ENCODE peak calls at places on chromosomes 6 and 20, in seven cellular contexts. G is tibial nerve; K is CD8-positive, alpha-beta T cell; N is colonic mucosa; H is coronary artery; M is PC-9; E is A549. J is an unnamed sample.

GRCh38 chr20:25471020-25471419 is 63.5 kb downstream of the GINS1 start:
- DNase-seq in G (no peak), K (no peak), N (no peak), H (no peak), M (no peak), E (no peak), J (no peak)

GRCh38 chr6:81978230-81978629 is 225.7 kb upstream of the TENT5A start:
- DNase-seq in G (no peak), K (no peak), N (no peak), H (no peak), M (no peak), E (no peak), J (no peak)

GRCh38 chr6:153129873-153130514 is 1.1 kb downstream of the RGS17 start:
- DNase-seq in G (no peak), K (no peak), N (no peak), H (no peak), M (peak; percentile 3), E (no peak), J (no peak)

GRCh38 chr20:17613328-17614175 is 43.7 kb downstream of the DSTN start:
- DNase-seq in G (no peak), K (no peak), N (peak; percentile 42), H (peak; percentile 85), M (no peak), E (no peak), J (no peak)

GRCh38 chr20:49685809-49686208 is 27.9 kb downstream of the B4GALT5 start:
- DNase-seq in G (no peak), K (no peak), N (no peak), H (no peak), M (no peak), E (no peak), J (peak; percentile 87)

GRCh38 chr20:50085481-50086365 is 27.2 kb downstream of the UBE2V1 start:
- DNase-seq in G (no peak), K (peak; percentile 20), N (peak; percentile 52), H (no peak), M (peak; percentile 43), E (peak; percentile 81), J (peak; percentile 85)

GRCh38 chr6:91341473-91341872 is 754.6 kb upstream of the MAP3K7 start:
- DNase-seq in G (no peak), K (no peak), N (no peak), H (no peak), M (no peak), E (no peak), J (no peak)

GRCh38 chr6:133240511-133241087 is 558 bp upstream of the EYA4 start:
- DNase-seq in G (no peak), K (no peak), N (no peak), H (no peak), M (peak; percentile 44), E (peak; percentile 46), J (peak; percentile 24)

GRCh38 chr6:53673138-53673801 is 7.7 kb upstream of the KLHL31 start:
- DNase-seq in G (no peak), K (no peak), N (no peak), H (no peak), M (peak; percentile 68), E (peak; percentile 21), J (peak; percentile 87)

GRCh38 chr6:99588618-99589289 is 17.9 kb upstream of the PRDM13 start:
- DNase-seq in G (no peak), K (peak; percentile 36), N (peak; percentile 65), H (no peak), M (peak; percentile 30), E (peak; percentile 58), J (peak; percentile 92)

GRCh38 chr20:12022121-12022520 is 104.4 kb downstream of the BTBD3 start:
- DNase-seq in G (no peak), K (no peak), N (no peak), H (no peak), M (no peak), E (no peak), J (no peak)

GRCh38 chr6:42366011-42366705 is 85.6 kb downstream of the TRERF1 start:
- DNase-seq in G (no peak), K (no peak), N (no peak), H (no peak), M (no peak), E (no peak), J (no peak)

GRCh38 chr6:42368156-42368555 is 83.6 kb downstream of the TRERF1 start:
- DNase-seq in G (no peak), K (peak; percentile 47), N (no peak), H (no peak), M (no peak), E (no peak), J (no peak)

GRCh38 chr6:42366999-42367352 is 84.8 kb downstream of the TRERF1 start:
- DNase-seq in G (no peak), K (no peak), N (no peak), H (no peak), M (no peak), E (no peak), J (no peak)

GRCh38 chr6:42369568-42369967 is 82.2 kb downstream of the TRERF1 start:
- DNase-seq in G (no peak), K (no peak), N (peak; percentile 56), H (no peak), M (peak; percentile 66), E (no peak), J (no peak)

DNA sequence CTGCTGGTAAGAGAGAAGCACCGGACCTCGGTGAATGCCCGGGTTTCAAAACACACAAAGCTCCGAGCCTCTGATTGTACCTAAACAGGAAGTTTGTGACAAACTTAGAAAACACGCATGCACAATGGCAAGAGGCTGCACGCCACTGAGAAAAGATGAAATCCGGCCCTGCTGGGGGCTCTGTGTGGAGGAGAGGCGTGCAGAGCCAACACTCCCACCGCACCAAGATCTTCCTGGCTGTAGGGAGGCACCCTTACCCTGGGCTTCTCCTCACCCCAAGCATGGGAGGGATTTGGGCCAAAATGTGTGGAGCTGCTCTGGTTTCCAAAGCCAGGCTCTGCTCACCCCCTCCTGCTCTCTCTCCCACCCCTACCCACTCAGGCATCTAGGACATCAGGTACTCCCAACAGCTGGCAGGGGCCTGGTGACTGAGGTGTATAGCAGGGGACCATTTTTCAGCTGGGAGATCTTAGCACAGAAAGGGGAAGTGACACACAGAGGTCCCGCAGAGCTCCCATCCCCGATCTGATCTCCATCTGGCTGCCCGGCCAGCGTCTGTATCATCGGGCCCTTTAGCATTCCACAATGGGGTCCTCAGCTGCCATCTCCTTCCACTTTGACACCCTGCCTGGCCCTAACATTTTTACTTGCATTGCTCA is 84.2 kb downstream of the TRERF1 start:
- DNase-seq in G (no peak), K (no peak), N (no peak), H (no peak), M (no peak), E (no peak), J (no peak)
- H3K4me3 ChIP-seq in G (no peak overlapping the region), K (peak overlapping the region; percentile 22), N (no peak overlapping the region), H (no peak overlapping the region), M (no peak overlapping the region), E (no peak overlapping the region), J (no peak overlapping the region)

GRCh38 chr6:105991561-105992314 is 94.4 kb upstream of the PRDM1 start:
- DNase-seq in G (no peak), K (peak; percentile 16), N (peak; percentile 60), H (no peak), M (peak; percentile 22), E (peak; percentile 18), J (no peak)

GRCh38 chr6:105993341-105993740 is 92.8 kb upstream of the PRDM1 start:
- DNase-seq in G (no peak), K (no peak), N (no peak), H (no peak), M (no peak), E (no peak), J (no peak)

GRCh38 chr6:105990151-105990550 is 96.0 kb upstream of the PRDM1 start:
- DNase-seq in G (no peak), K (no peak), N (no peak), H (no peak), M (no peak), E (no peak), J (no peak)

GRCh38 chr6:105993769-105994521 is 92.2 kb upstream of the PRDM1 start:
- DNase-seq in G (no peak), K (peak; percentile 23), N (peak; percentile 48), H (no peak), M (no peak), E (no peak), J (peak; percentile 55)

GRCh38 chr6:105992315-105992961 is 93.7 kb upstream of the PRDM1 start:
- DNase-seq in G (peak; percentile 69), K (peak; percentile 75), N (peak; percentile 87), H (no peak), M (peak; percentile 83), E (peak; percentile 84), J (peak; percentile 87)
- H3K27ac ChIP-seq in G (peak overlapping the region; percentile 79), K (peak overlapping the region; percentile 42), N (peak overlapping the region; percentile 48), H (no peak overlapping the region), M (no peak overlapping the region), E (peak overlapping the region; percentile 88), J (no peak overlapping the region)

GRCh38 chr6:21597243-21597682 is 3.7 kb downstream of the SOX4 start:
- DNase-seq in G (no peak), K (no peak), N (no peak), H (no peak), M (no peak), E (no peak), J (no peak)
- TF ChIP-seq CTCF in G (no peak), K (peak; percentile 35), N (no peak), H (no peak), M (peak; percentile 16), E (no peak), J (no peak)

DNA sequence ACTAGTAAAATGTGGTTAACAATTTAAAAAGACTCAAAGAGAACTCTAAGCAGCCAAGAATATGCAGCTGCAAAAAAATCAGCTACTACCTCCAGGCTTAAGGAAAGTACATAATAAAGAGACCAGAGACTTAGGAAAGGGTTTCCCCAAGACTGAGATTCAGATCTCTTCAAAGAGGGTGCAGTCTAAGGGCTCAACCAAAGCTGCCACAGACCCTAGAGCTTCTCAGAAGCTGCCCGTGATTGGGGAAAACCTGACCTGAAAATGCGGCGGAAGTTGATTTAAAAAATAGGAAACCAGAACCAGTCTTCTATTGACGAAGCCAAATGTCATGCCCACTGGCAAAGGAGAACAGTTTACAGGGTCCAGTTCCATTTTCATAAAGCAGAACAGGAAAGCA is 516.8 kb upstream of the MARCKS start:
- DNase-seq in G (no peak), K (no peak), N (no peak), H (no peak), M (no peak), E (no peak), J (no peak)
- H3K4me3 ChIP-seq in G (no peak overlapping the region), K (no peak overlapping the region), N (no peak overlapping the region), H (no peak overlapping the region), M (no peak overlapping the region), E (no peak overlapping the region), J (no peak overlapping the region)

GRCh38 chr6:111685506-111685905 is 79.8 kb upstream of the TRAF3IP2 start:
- DNase-seq in G (no peak), K (no peak), N (no peak), H (no peak), M (no peak), E (no peak), J (no peak)
- H3K27ac ChIP-seq in G (peak overlapping the region; percentile 60), K (no peak overlapping the region), N (no peak overlapping the region), H (no peak overlapping the region), M (no peak overlapping the region), E (no peak overlapping the region), J (no peak overlapping the region)